ENCODE peak calls at places on chromosomes 4 and X, in ten cellular contexts. C is breast epithelium, L is HepG2, T is GM12892, M is SK-N-SH, G is spleen, K is sigmoid colon, F is stomach, P is HCT116, J is endothelial cell of umbilical vein. Z is an unnamed sample.

GRCh38 chr4:16897991-16898827 is at the start of gene LDB2:
- DNase-seq in L (no peak), J (peak; percentile 88), P (no peak), K (peak; percentile 88), C (peak; percentile 24), F (peak; percentile 45), M (peak; percentile 46), G (no peak), T (no peak), Z (no peak)

GRCh38 chr4:144709159-144709558 is 63.2 kb downstream of the HHIP start:
- DNase-seq in P (peak; percentile 43), T (no peak), J (peak; percentile 87), G (no peak), F (no peak), K (no peak), L (no peak), M (no peak), C (no peak), Z (no peak)

GRCh38 chr4:2263701-2264321 is 1.9 kb upstream of the MXD4 start:
- DNase-seq in M (no peak), P (no peak), K (peak; percentile 64), L (no peak), J (no peak), T (no peak), C (no peak), F (no peak), G (peak; percentile 77), Z (no peak)

GRCh38 chr4:24662065-24662464 is 77.7 kb upstream of the DHX15 start:
- DNase-seq in T (no peak), M (no peak), C (no peak), K (no peak), J (no peak), P (no peak), F (no peak), G (no peak), L (no peak), Z (no peak)

GRCh38 chr4:5941601-5942000 is 48.7 kb upstream of the CRMP1 start:
- DNase-seq in J (no peak), T (no peak), L (no peak), P (no peak), G (peak; percentile 17), K (peak; percentile 24), M (no peak), F (no peak), C (no peak), Z (no peak)

GRCh38 chr4:2886622-2887021 is 43.0 kb downstream of the ADD1 start:
- DNase-seq in F (no peak), G (no peak), C (no peak), J (no peak), T (no peak), L (no peak), P (no peak), K (no peak), M (peak; percentile 80), Z (no peak)

GRCh38 chr4:121950212-121950679 is 1.6 kb downstream of the TRPC3 start:
- DNase-seq in L (peak; percentile 20), T (peak; percentile 73), M (peak; percentile 86), F (peak; percentile 60), G (peak; percentile 94), P (peak; percentile 21), J (peak; percentile 56), K (peak; percentile 77), C (peak; percentile 28), Z (peak; percentile 70)

GRCh38 chr4:1008840-1009646 is 2.4 kb upstream of the FGFRL1 start:
- DNase-seq in P (no peak), C (peak; percentile 41), K (peak; percentile 79), F (peak; percentile 49), L (no peak), M (no peak), T (no peak), G (peak; percentile 93), J (peak; percentile 25), Z (no peak)

GRCh38 chrX:110180176-110180927 is 137.5 kb downstream of the AMMECR1 start:
- DNase-seq in K (no peak), G (no peak), T (no peak), C (no peak), L (no peak), P (peak; percentile 16), M (no peak), J (peak; percentile 67), F (no peak), Z (no peak)

GRCh38 chrX:12349201-12349600 is 210.9 kb downstream of the FRMPD4 start:
- DNase-seq in T (no peak), P (no peak), F (no peak), K (no peak), L (no peak), M (no peak), G (no peak), J (no peak), C (no peak), Z (no peak)

DNA sequence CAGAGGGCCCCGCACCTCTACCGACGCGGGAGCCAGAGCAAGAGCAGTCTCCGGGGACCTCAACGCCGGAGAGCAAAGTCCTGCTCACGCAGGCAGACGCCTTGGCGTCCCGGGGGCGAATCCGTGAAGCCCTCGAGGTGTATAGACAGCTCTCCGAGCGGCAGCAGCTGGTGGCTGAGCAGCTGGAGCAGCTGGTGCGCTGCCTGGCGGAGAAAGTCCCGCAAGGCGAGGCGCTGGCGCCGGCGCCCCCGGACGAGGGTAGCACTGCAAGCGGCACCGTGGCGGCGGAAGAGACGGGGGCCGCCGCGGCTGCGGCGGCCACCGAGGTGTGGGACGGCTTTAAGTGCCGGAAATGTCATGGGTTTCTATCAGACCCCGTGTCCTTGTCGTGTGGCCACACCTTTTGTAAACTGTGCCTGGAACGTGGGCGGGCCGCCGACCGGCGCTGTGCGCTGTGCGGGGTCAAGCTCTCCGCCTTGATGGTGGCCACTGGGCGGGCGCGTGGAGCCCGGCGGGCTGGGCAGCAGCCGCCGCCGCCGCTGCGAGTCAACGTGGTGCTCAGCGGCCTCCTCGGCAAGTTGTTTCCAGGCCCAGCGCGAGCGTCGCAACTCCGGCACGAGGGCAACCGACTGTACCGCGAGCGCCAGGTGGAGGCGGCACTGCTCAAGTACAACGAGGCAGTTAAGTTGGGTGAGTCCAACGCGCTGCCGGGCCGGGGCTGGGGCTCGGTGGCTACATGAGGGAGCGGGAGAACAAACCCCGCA is 672 bp downstream of the LONRF3 start:
- DNase-seq in T (peak; percentile 27), F (peak; percentile 68), M (peak; percentile 40), L (peak; percentile 27), J (peak; percentile 36), C (no peak), G (peak; percentile 88), K (peak; percentile 79), P (no peak), Z (no peak)
- TF ChIP-seq POLR2AphosphoS5 in T (no peak), F (peak; percentile 56), M (no peak), L (no peak), J (no peak), C (no peak), G (no peak), K (peak; percentile 21), P (no peak), Z (no peak)

GRCh38 chr4:118834960-118835895 is 698 bp downstream of the SEC24D start:
- DNase-seq in L (peak; percentile 87), F (peak; percentile 68), J (peak; percentile 90), G (peak; percentile 87), P (peak; percentile 56), C (peak; percentile 56), T (no peak), K (peak; percentile 86), M (peak; percentile 62), Z (no peak)
- TF ChIP-seq POLR2AphosphoS5 in L (peak; percentile 54), F (peak; percentile 80), J (peak; percentile 65), G (peak; percentile 77), P (peak; percentile 38), C (no peak), T (peak; percentile 51), K (peak; percentile 64), M (peak; percentile 35), Z (peak; percentile 80)

GRCh38 chr4:76687730-76688441 is 210.1 kb downstream of the SOWAHB start:
- DNase-seq in F (no peak), T (no peak), L (no peak), C (no peak), J (no peak), M (peak; percentile 52), P (no peak), G (no peak), K (no peak), Z (no peak)
- TF ChIP-seq POLR2AphosphoS5 in F (no peak), T (no peak), L (no peak), C (no peak), J (no peak), M (no peak), P (no peak), G (no peak), K (no peak), Z (no peak)

DNA sequence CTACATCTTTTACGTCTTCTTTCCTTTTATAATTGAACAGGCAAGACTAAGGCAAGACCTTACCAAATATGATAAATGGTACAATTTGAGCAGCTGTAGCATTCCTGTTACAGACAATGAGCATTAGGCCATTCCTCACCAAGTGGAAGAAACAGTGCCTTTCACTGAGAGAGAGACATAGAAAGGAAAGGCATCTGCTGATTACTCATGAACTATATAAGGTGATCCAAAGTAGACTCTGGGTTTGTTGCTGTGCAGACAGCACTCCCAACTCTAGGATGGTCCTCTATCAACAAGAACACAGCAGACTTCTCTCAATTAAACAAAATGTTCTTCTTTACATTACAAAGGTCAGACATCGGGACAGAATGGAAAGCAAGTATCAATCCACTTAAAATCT is 91.9 kb downstream of the FAM13A start:
- DNase-seq in F (no peak), P (no peak), L (no peak), G (no peak), M (no peak), K (no peak), T (no peak), C (no peak), J (no peak), Z (no peak)
- TF ChIP-seq POLR2AphosphoS5 in F (no peak), P (no peak), L (no peak), G (no peak), M (no peak), K (no peak), T (no peak), C (no peak), J (no peak), Z (no peak)

DNA sequence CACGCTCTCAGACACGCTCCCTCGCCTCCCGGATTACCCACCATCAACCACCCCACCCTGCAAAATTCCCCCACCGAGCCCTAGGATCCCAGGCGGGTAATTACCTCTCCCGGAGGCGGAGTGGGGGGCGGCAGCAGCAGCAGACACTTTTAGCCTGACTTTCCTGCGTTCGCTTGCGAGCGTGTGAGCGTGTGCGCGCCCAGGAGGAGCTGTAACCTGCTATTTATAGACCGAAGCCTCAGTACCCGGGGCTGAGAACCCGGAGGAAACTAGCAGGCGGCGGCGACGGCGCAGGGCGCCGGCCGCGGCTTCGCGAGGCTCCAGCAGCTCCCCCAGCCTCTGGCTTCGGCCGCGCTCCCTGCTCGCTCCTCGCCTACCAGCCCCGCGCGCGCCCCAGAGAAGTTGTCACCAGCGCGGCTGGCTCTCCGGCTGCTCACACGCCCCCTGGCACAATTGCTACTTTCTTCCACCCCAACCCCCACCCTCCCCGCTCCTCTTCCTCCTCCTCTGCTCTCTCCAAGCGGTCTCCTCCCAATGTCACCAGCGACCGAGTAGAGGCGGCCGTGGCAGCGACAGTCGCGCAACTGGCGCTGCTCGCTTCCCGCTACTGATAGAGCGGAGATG is at the start of gene INPP4B:
- DNase-seq in K (peak; percentile 79), C (no peak), F (peak; percentile 34), M (peak; percentile 77), J (peak; percentile 42), P (peak; percentile 13), T (no peak), G (peak; percentile 76), L (no peak), Z (no peak)
- TF ChIP-seq POLR2AphosphoS5 in K (peak; percentile 50), C (no peak), F (no peak), M (no peak), J (no peak), P (no peak), T (no peak), G (no peak), L (no peak), Z (no peak)

Z was measured in GM12891.